ENCODE peak calls at places on chromosomes 11 and 22, in eight cellular contexts. One of them, this sample, is unnamed.

GRCh38 chr11:65585396-65586246 is 9.8 kb downstream of the EHBP1L1 start:
- DNase-seq in transverse colon: no peak
- DNase-seq in IMR-90: no peak
- DNase-seq in mesothelial cell of epicardium: no peak
- DNase-seq in fibroblast of the aortic adventitia: no peak
- DNase-seq in activated CD8-positive, alpha-beta T cell treated with anti-CD3 and anti-CD28 coated beads for 36 hours: no peak
- DNase-seq in mucosa of descending colon: no peak
- DNase-seq in fibroblast of lung: no peak
- DNase-seq in this sample: no peak

GRCh38 chr11:43547900-43548381 is 132.6 kb upstream of the HSD17B12 start:
- DNase-seq in mucosa of descending colon: no peak
- DNase-seq in IMR-90: no peak
- DNase-seq in mesothelial cell of epicardium: no peak
- DNase-seq in activated CD8-positive, alpha-beta T cell treated with anti-CD3 and anti-CD28 coated beads for 36 hours: peak
- DNase-seq in fibroblast of the aortic adventitia: no peak
- DNase-seq in fibroblast of lung: peak
- DNase-seq in transverse colon: no peak
- DNase-seq in this sample: no peak

GRCh38 chr11:2310786-2311455 is 9.1 kb downstream of the TSPAN32 start:
- DNase-seq in mucosa of descending colon: peak
- DNase-seq in mesothelial cell of epicardium: no peak
- DNase-seq in fibroblast of lung: no peak
- DNase-seq in activated CD8-positive, alpha-beta T cell treated with anti-CD3 and anti-CD28 coated beads for 36 hours: no peak
- DNase-seq in fibroblast of the aortic adventitia: no peak
- DNase-seq in transverse colon: no peak
- DNase-seq in IMR-90: no peak
- DNase-seq in this sample: no peak

GRCh38 chr11:2588809-2589537 is 110.8 kb downstream of the KCNQ1OT1 start:
- DNase-seq in IMR-90: no peak
- DNase-seq in activated CD8-positive, alpha-beta T cell treated with anti-CD3 and anti-CD28 coated beads for 36 hours: no peak
- DNase-seq in fibroblast of lung: no peak
- DNase-seq in mesothelial cell of epicardium: no peak
- DNase-seq in transverse colon: peak
- DNase-seq in mucosa of descending colon: peak
- DNase-seq in fibroblast of the aortic adventitia: no peak
- DNase-seq in this sample: no peak

GRCh38 chr11:71139516-71140205 is 112.7 kb downstream of the SHANK2 start:
- DNase-seq in transverse colon: no peak
- DNase-seq in mucosa of descending colon: no peak
- DNase-seq in mesothelial cell of epicardium: no peak
- DNase-seq in activated CD8-positive, alpha-beta T cell treated with anti-CD3 and anti-CD28 coated beads for 36 hours: no peak
- DNase-seq in fibroblast of lung: peak
- DNase-seq in IMR-90: peak
- DNase-seq in fibroblast of the aortic adventitia: peak
- DNase-seq in this sample: peak

GRCh38 chr11:74731301-74732094 is at the start of gene CHRDL2:
- DNase-seq in activated CD8-positive, alpha-beta T cell treated with anti-CD3 and anti-CD28 coated beads for 36 hours: no peak
- DNase-seq in transverse colon: no peak
- DNase-seq in fibroblast of lung: no peak
- DNase-seq in IMR-90: peak
- DNase-seq in mucosa of descending colon: no peak
- DNase-seq in fibroblast of the aortic adventitia: no peak
- DNase-seq in mesothelial cell of epicardium: no peak
- DNase-seq in this sample: no peak

GRCh38 chr22:39647836-39648500 is 77.4 kb downstream of the CACNA1I start:
- DNase-seq in transverse colon: no peak
- DNase-seq in fibroblast of lung: no peak
- DNase-seq in mesothelial cell of epicardium: no peak
- DNase-seq in IMR-90: no peak
- DNase-seq in fibroblast of the aortic adventitia: no peak
- DNase-seq in activated CD8-positive, alpha-beta T cell treated with anti-CD3 and anti-CD28 coated beads for 36 hours: no peak
- DNase-seq in mucosa of descending colon: no peak
- DNase-seq in this sample: no peak

GRCh38 chr22:26673485-26673884 is 16.1 kb downstream of the MIAT start:
- DNase-seq in fibroblast of lung: peak
- DNase-seq in mesothelial cell of epicardium: no peak
- DNase-seq in transverse colon: peak
- DNase-seq in mucosa of descending colon: no peak
- DNase-seq in fibroblast of the aortic adventitia: peak
- DNase-seq in IMR-90: no peak
- DNase-seq in activated CD8-positive, alpha-beta T cell treated with anti-CD3 and anti-CD28 coated beads for 36 hours: peak
- DNase-seq in this sample: no peak

GRCh38 chr11:44854146-44854545 is 96.5 kb downstream of the TP53I11 start:
- DNase-seq in mucosa of descending colon: no peak
- DNase-seq in fibroblast of the aortic adventitia: no peak
- DNase-seq in fibroblast of lung: no peak
- DNase-seq in IMR-90: no peak
- DNase-seq in activated CD8-positive, alpha-beta T cell treated with anti-CD3 and anti-CD28 coated beads for 36 hours: no peak
- DNase-seq in transverse colon: no peak
- DNase-seq in mesothelial cell of epicardium: no peak
- DNase-seq in this sample: no peak

GRCh38 chr11:119012629-119013170 is 5.4 kb downstream of the RPS25 start:
- DNase-seq in fibroblast of lung: no peak
- DNase-seq in mucosa of descending colon: no peak
- DNase-seq in IMR-90: no peak
- DNase-seq in transverse colon: no peak
- DNase-seq in fibroblast of the aortic adventitia: no peak
- DNase-seq in mesothelial cell of epicardium: no peak
- DNase-seq in activated CD8-positive, alpha-beta T cell treated with anti-CD3 and anti-CD28 coated beads for 36 hours: no peak
- DNase-seq in this sample: no peak

GRCh38 chr11:119018074-119018938 is at the start of the genes RPS25 and TRAPPC4:
- DNase-seq in IMR-90: peak
- DNase-seq in mucosa of descending colon: peak
- DNase-seq in fibroblast of the aortic adventitia: peak
- DNase-seq in transverse colon: peak
- DNase-seq in mesothelial cell of epicardium: peak
- DNase-seq in fibroblast of lung: peak
- DNase-seq in activated CD8-positive, alpha-beta T cell treated with anti-CD3 and anti-CD28 coated beads for 36 hours: peak
- DNase-seq in this sample: peak

GRCh38 chr11:119016216-119017009 is 1.7 kb downstream of the RPS25 start:
- DNase-seq in IMR-90: no peak
- DNase-seq in activated CD8-positive, alpha-beta T cell treated with anti-CD3 and anti-CD28 coated beads for 36 hours: no peak
- DNase-seq in mesothelial cell of epicardium: no peak
- DNase-seq in mucosa of descending colon: no peak
- DNase-seq in fibroblast of the aortic adventitia: no peak
- DNase-seq in fibroblast of lung: no peak
- DNase-seq in transverse colon: no peak
- DNase-seq in this sample: no peak

GRCh38 chr11:119014209-119014924 is 3.8 kb downstream of the RPS25 start:
- DNase-seq in mucosa of descending colon: no peak
- DNase-seq in fibroblast of the aortic adventitia: no peak
- DNase-seq in fibroblast of lung: no peak
- DNase-seq in activated CD8-positive, alpha-beta T cell treated with anti-CD3 and anti-CD28 coated beads for 36 hours: no peak
- DNase-seq in transverse colon: no peak
- DNase-seq in IMR-90: no peak
- DNase-seq in mesothelial cell of epicardium: no peak
- DNase-seq in this sample: no peak

DNA sequence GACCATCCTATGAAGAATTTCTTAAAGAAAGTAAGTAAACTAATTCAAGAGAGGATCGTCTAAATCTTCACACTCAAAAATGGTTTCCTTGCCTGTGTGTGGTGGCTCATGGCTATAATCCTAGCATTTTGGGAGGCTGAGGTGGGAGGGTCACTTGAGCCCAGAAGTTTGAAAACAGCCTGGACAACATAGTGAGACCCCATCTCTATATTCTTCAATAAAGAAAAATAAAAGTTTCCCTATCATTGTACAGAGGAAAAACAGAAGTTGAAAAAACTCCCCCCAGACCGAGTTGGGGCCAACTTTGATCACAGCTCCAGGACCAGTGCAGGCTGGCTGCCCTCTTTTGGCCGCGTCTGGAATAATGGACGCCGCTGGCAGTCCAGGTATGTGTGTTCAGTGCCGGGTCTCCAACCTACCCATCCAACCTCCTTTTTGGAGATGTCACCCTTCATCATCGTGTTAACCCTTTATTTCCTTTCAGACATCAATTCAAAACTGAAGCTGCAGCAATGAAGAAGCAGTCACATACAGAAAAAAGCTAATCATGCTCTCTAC is 3.0 kb downstream of the RPS25 start:
- DNase-seq in mesothelial cell of epicardium: no peak
- DNase-seq in activated CD8-positive, alpha-beta T cell treated with anti-CD3 and anti-CD28 coated beads for 36 hours: no peak
- DNase-seq in transverse colon: no peak
- DNase-seq in fibroblast of the aortic adventitia: no peak
- DNase-seq in mucosa of descending colon: no peak
- DNase-seq in IMR-90: no peak
- DNase-seq in fibroblast of lung: no peak
- DNase-seq in this sample: no peak
- TF ChIP-seq CTCF in mesothelial cell of epicardium: no peak
- TF ChIP-seq CTCF in activated CD8-positive, alpha-beta T cell treated with anti-CD3 and anti-CD28 coated beads for 36 hours: no peak
- TF ChIP-seq CTCF in transverse colon: no peak
- TF ChIP-seq CTCF in fibroblast of the aortic adventitia: no peak
- TF ChIP-seq CTCF in mucosa of descending colon: no peak
- TF ChIP-seq CTCF in IMR-90: peak
- TF ChIP-seq CTCF in fibroblast of lung: no peak
- TF ChIP-seq CTCF in this sample: peak

DNA sequence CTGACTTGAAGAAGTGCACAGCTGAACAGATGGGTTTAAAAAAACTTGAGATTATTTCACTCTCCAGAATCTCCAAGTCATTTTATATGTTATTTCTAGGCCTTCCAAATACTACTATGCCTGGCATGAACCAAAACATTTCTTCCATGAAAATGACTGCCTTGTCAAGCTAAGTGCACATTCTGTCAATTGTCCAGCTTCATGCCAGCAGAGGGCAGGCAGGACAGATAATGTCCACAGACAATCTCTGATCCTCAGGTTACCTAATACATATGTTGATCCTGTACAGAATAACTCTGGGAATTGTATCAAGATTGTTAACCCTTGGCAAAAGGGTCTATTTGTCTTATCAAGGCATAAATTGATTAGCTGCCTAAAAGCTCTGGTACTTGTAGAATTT is 229.5 kb downstream of the AASDHPPT start:
- DNase-seq in fibroblast of lung: peak
- DNase-seq in IMR-90: no peak
- DNase-seq in activated CD8-positive, alpha-beta T cell treated with anti-CD3 and anti-CD28 coated beads for 36 hours: no peak
- DNase-seq in mesothelial cell of epicardium: no peak
- DNase-seq in fibroblast of the aortic adventitia: peak
- DNase-seq in transverse colon: no peak
- DNase-seq in mucosa of descending colon: no peak
- DNase-seq in this sample: no peak
- TF ChIP-seq CTCF in fibroblast of lung: no peak
- TF ChIP-seq CTCF in IMR-90: peak
- TF ChIP-seq CTCF in activated CD8-positive, alpha-beta T cell treated with anti-CD3 and anti-CD28 coated beads for 36 hours: no peak
- TF ChIP-seq CTCF in mesothelial cell of epicardium: no peak
- TF ChIP-seq CTCF in fibroblast of the aortic adventitia: no peak
- TF ChIP-seq CTCF in transverse colon: no peak
- TF ChIP-seq CTCF in mucosa of descending colon: no peak
- TF ChIP-seq CTCF in this sample: peak

DNA sequence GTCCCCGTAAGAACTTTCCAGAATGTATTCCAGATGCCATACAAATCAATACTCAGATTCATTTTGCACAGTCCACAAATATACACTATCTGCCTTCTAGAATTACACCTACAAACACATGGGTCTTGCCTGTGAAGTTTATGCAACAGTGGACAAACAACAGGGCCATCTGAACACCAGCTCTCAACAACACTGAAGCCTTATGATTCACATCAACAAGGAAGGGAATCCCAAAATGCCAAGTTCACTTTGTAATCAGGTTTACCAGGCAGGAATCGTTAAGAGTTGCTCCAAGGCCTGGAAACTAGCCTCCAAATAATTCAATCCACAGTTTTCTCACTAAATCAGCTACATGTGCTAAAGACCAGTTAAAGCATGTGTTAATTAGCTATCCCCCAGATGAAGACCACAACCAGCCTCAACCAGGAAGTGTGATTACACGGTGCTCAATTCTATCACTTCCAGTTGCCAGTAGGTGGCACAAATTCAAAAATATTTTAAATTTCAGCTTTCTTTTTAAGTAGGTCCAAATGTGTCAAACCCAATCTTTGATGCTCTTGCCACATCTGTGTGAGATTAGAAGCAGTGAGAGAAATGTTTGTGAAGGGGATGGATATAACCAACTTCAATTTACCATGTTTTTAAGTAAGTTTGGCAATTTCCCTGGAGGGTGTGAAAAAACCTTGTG is 139.1 kb upstream of the BDNF start:
- DNase-seq in mesothelial cell of epicardium: no peak
- DNase-seq in fibroblast of the aortic adventitia: peak
- DNase-seq in IMR-90: peak
- DNase-seq in transverse colon: no peak
- DNase-seq in activated CD8-positive, alpha-beta T cell treated with anti-CD3 and anti-CD28 coated beads for 36 hours: no peak
- DNase-seq in fibroblast of lung: peak
- DNase-seq in mucosa of descending colon: no peak
- DNase-seq in this sample: peak
- TF ChIP-seq CTCF in mesothelial cell of epicardium: no peak
- TF ChIP-seq CTCF in fibroblast of the aortic adventitia: peak
- TF ChIP-seq CTCF in IMR-90: peak
- TF ChIP-seq CTCF in transverse colon: peak
- TF ChIP-seq CTCF in activated CD8-positive, alpha-beta T cell treated with anti-CD3 and anti-CD28 coated beads for 36 hours: no peak
- TF ChIP-seq CTCF in fibroblast of lung: no peak
- TF ChIP-seq CTCF in mucosa of descending colon: no peak
- TF ChIP-seq CTCF in this sample: peak

GRCh38 chr11:63672156-63672463 is 934 bp upstream of the ATL3 start:
- DNase-seq in fibroblast of lung: no peak
- DNase-seq in activated CD8-positive, alpha-beta T cell treated with anti-CD3 and anti-CD28 coated beads for 36 hours: no peak
- DNase-seq in transverse colon: no peak
- DNase-seq in mucosa of descending colon: no peak
- DNase-seq in IMR-90: no peak
- DNase-seq in mesothelial cell of epicardium: no peak
- DNase-seq in fibroblast of the aortic adventitia: no peak
- DNase-seq in this sample: no peak

GRCh38 chr11:63672934-63673539 is 1.9 kb upstream of the ATL3 start:
- DNase-seq in activated CD8-positive, alpha-beta T cell treated with anti-CD3 and anti-CD28 coated beads for 36 hours: no peak
- DNase-seq in mesothelial cell of epicardium: no peak
- DNase-seq in mucosa of descending colon: no peak
- DNase-seq in fibroblast of lung: no peak
- DNase-seq in transverse colon: no peak
- DNase-seq in IMR-90: no peak
- DNase-seq in fibroblast of the aortic adventitia: peak
- DNase-seq in this sample: no peak

GRCh38 chr11:63670077-63670737 is 969 bp downstream of the ATL3 start:
- DNase-seq in transverse colon: no peak
- DNase-seq in IMR-90: peak
- DNase-seq in fibroblast of the aortic adventitia: peak
- DNase-seq in mesothelial cell of epicardium: no peak
- DNase-seq in mucosa of descending colon: no peak
- DNase-seq in fibroblast of lung: peak
- DNase-seq in activated CD8-positive, alpha-beta T cell treated with anti-CD3 and anti-CD28 coated beads for 36 hours: no peak
- DNase-seq in this sample: peak

GRCh38 chr11:63671322-63672155 is at the start of gene ATL3:
- DNase-seq in mesothelial cell of epicardium: peak
- DNase-seq in transverse colon: peak
- DNase-seq in mucosa of descending colon: peak
- DNase-seq in fibroblast of lung: peak
- DNase-seq in activated CD8-positive, alpha-beta T cell treated with anti-CD3 and anti-CD28 coated beads for 36 hours: peak
- DNase-seq in IMR-90: peak
- DNase-seq in fibroblast of the aortic adventitia: peak
- DNase-seq in this sample: peak

DNA sequence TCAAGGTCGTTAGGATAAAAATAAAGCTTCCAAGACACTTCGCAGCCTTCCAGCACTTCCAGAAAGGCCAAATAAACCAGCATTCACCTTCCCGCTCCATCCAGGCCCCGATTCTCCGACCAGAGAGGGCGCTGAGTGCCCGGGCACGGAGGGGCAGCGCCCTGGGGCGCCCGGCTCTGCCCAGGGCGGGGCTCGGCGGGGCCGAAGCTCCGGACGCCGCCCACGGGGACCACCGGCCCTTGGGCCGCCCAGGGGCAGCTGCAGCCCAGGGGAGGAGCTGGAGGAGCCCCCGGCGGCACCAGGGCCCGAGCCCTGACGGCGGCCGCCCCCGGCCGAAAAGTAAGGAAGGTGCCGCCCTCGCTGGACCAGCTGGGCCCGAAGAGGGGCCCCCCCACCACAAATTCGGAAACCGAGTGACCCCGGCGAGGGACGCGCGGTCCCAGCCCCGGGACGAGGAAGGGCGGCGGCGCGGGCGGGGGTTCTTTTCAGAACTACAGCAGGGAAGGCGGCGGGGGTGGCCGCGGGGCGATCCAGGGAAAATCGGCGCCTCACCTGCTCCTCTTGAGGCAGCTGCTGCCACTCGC is 346 bp downstream of the ATL3 start:
- DNase-seq in transverse colon: peak
- DNase-seq in mucosa of descending colon: peak
- DNase-seq in fibroblast of the aortic adventitia: no peak
- DNase-seq in fibroblast of lung: no peak
- DNase-seq in IMR-90: no peak
- DNase-seq in activated CD8-positive, alpha-beta T cell treated with anti-CD3 and anti-CD28 coated beads for 36 hours: peak
- DNase-seq in mesothelial cell of epicardium: peak
- DNase-seq in this sample: no peak
- TF ChIP-seq CTCF in transverse colon: peak
- TF ChIP-seq CTCF in mucosa of descending colon: peak
- TF ChIP-seq CTCF in fibroblast of the aortic adventitia: peak
- TF ChIP-seq CTCF in fibroblast of lung: peak
- TF ChIP-seq CTCF in IMR-90: peak
- TF ChIP-seq CTCF in activated CD8-positive, alpha-beta T cell treated with anti-CD3 and anti-CD28 coated beads for 36 hours: no peak
- TF ChIP-seq CTCF in mesothelial cell of epicardium: no peak
- TF ChIP-seq CTCF in this sample: peak

This sample was measured in astrocyte of the spinal cord.